ENCODE peak calls at places on chromosomes 5 and 9, in six cellular contexts. M is Caco-2, P is A549, Y is endothelial cell of umbilical vein, T is lower lobe of right lung, X is sigmoid colon. G is an unnamed sample. For H3K4me1, the result is how much of the 10 kb centered on the place peaks cover.

GRCh38 chr5:71828641-71829040 is 109.6 kb downstream of the CARTPT start:
- DNase-seq in M (no peak), P (no peak), Y (peak), T (no peak), X (no peak), G (no peak)

GRCh38 chr9:132187006-132187760 is 25.3 kb downstream of the NTNG2 start:
- DNase-seq in M (no peak), P (no peak), Y (no peak), T (no peak), X (no peak), G (no peak)

GRCh38 chr9:89635816-89636215 is 31.0 kb downstream of the GADD45G start:
- DNase-seq in M (no peak), P (no peak), Y (no peak), T (no peak), X (no peak), G (no peak)

GRCh38 chr5:96896285-96896711 is 20.0 kb downstream of the ERAP2 start:
- DNase-seq in M (no peak), P (no peak), Y (no peak), T (no peak), X (no peak), G (no peak)

GRCh38 chr5:145495741-145496140 is 339.4 kb downstream of the PRELID2 start:
- DNase-seq in M (no peak), P (peak), Y (peak), T (no peak), X (no peak), G (no peak)

GRCh38 chr9:82295177-82295576 is 306.6 kb downstream of the SPATA31D1 start:
- DNase-seq in M (no peak), P (no peak), Y (no peak), T (no peak), X (no peak), G (no peak)

GRCh38 chr5:3230941-3231340 is 364.7 kb upstream of the IRX1 start:
- DNase-seq in M (no peak), P (no peak), Y (no peak), T (no peak), X (no peak), G (no peak)

GRCh38 chr5:176878906-176879662 is 20.1 kb downstream of the HK3 start:
- DNase-seq in M (no peak), P (no peak), Y (no peak), T (no peak), X (no peak), G (no peak)

GRCh38 chr5:119795768-119796167 is 166.4 kb downstream of the FAM170A start:
- DNase-seq in M (no peak), P (no peak), Y (no peak), T (no peak), X (no peak), G (no peak)

GRCh38 chr9:77595426-77596051 is 52.6 kb downstream of the GNA14 start:
- DNase-seq in M (no peak), P (no peak), Y (peak), T (no peak), X (no peak), G (no peak)

GRCh38 chr5:177980776-177981175 is 15.3 kb downstream of the PROP1 start:
- DNase-seq in M (no peak), P (no peak), Y (no peak), T (no peak), X (no peak), G (no peak)

GRCh38 chr9:123434619-123435240 is 78.7 kb downstream of the CRB2 start:
- DNase-seq in M (peak), P (peak), Y (no peak), T (no peak), X (peak), G (no peak)

GRCh38 chr5:30866142-30866541 is 327.3 kb upstream of the CDH6 start:
- DNase-seq in M (no peak), P (no peak), Y (no peak), T (no peak), X (no peak), G (no peak)

GRCh38 chr5:147629196-147629595 is 119.3 kb upstream of the DPYSL3 start:
- DNase-seq in M (no peak), P (no peak), Y (no peak), T (no peak), X (no peak), G (no peak)

GRCh38 chr5:67058998-67059746 is 137.4 kb downstream of the CD180 start:
- DNase-seq in M (no peak), P (no peak), Y (peak), T (no peak), X (no peak), G (no peak)

GRCh38 chr9:16356196-16356765 is 514.2 kb downstream of the BNC2 start:
- DNase-seq in M (no peak), P (no peak), Y (no peak), T (no peak), X (no peak), G (no peak)

GRCh38 chr5:53733853-53734252 is 173.4 kb downstream of the NDUFS4 start:
- DNase-seq in M (peak), P (peak), Y (no peak), T (no peak), X (no peak), G (no peak)

GRCh38 chr5:62386824-62387223 is 16.9 kb downstream of the DIMT1 start:
- DNase-seq in M (no peak), P (no peak), Y (no peak), T (no peak), X (no peak), G (no peak)

GRCh38 chr5:72956324-72957140 is 691 bp downstream of the FCHO2 start:
- DNase-seq in M (peak), P (peak), Y (peak), T (peak), X (peak), G (peak)

GRCh38 chr5:961711-962240 is 46.8 kb upstream of the NKD2 start:
- DNase-seq in M (no peak), P (no peak), Y (no peak), T (no peak), X (no peak), G (no peak)

GRCh38 chr9:13274901-13275641 is 4.4 kb downstream of the MPDZ start:
- DNase-seq in M (no peak), P (no peak), Y (peak), T (no peak), X (no peak), G (no peak)

GRCh38 chr9:109729513-109729912 is 50.5 kb upstream of the PALM2AKAP2 start:
- DNase-seq in M (no peak), P (no peak), Y (no peak), T (no peak), X (no peak), G (no peak)

GRCh38 chr9:111301195-111301594 is 28.8 kb downstream of the OR2K2 start:
- DNase-seq in M (no peak), P (peak), Y (no peak), T (no peak), X (no peak), G (no peak)

GRCh38 chr5:159211712-159212111 is 2.4 kb upstream of the RNF145 start:
- DNase-seq in M (no peak), P (no peak), Y (no peak), T (peak), X (no peak), G (no peak)

GRCh38 chr9:88776717-88777497 is 214.4 kb upstream of the S1PR3 start:
- DNase-seq in M (no peak), P (peak), Y (peak), T (no peak), X (no peak), G (no peak)

GRCh38 chr5:81768960-81769452 is 18.1 kb upstream of the SSBP2 start:
- DNase-seq in M (peak), P (peak), Y (peak), T (no peak), X (no peak), G (no peak)

GRCh38 chr9:3157011-3157410 is 313.1 kb upstream of the PUM3 start:
- DNase-seq in M (no peak), P (no peak), Y (no peak), T (no peak), X (no peak), G (peak)

GRCh38 chr5:111075520-111075919 is 4.0 kb downstream of the TSLP start:
- DNase-seq in M (no peak), P (no peak), Y (no peak), T (no peak), X (no peak), G (no peak)

GRCh38 chr5:42321800-42322199 is 101.4 kb upstream of the GHR start:
- DNase-seq in M (no peak), P (no peak), Y (no peak), T (no peak), X (no peak), G (no peak)

GRCh38 chr9:79962836-79963235 is 391.1 kb downstream of the TLE4 start:
- DNase-seq in M (no peak), P (no peak), Y (no peak), T (no peak), X (no peak), G (no peak)

GRCh38 chr9:107218834-107219485 is 64.1 kb upstream of the RAD23B start:
- DNase-seq in M (no peak), P (no peak), Y (no peak), T (no peak), X (no peak), G (no peak)

GRCh38 chr5:90941002-90941720 is 382.6 kb downstream of the ADGRV1 start:
- DNase-seq in M (no peak), P (no peak), Y (no peak), T (no peak), X (no peak), G (no peak)

GRCh38 chr5:33476992-33477391 is 36.2 kb downstream of the TARS1 start:
- DNase-seq in M (no peak), P (no peak), Y (no peak), T (no peak), X (no peak), G (no peak)

GRCh38 chr5:174191076-174191475 is 145.6 kb downstream of the NSG2 start:
- DNase-seq in M (no peak), P (no peak), Y (no peak), T (no peak), X (no peak), G (no peak)

GRCh38 chr5:107466233-107466769 is 204.4 kb downstream of the EFNA5 start:
- DNase-seq in M (peak), P (peak), Y (peak), T (no peak), X (no peak), G (no peak)

DNA sequence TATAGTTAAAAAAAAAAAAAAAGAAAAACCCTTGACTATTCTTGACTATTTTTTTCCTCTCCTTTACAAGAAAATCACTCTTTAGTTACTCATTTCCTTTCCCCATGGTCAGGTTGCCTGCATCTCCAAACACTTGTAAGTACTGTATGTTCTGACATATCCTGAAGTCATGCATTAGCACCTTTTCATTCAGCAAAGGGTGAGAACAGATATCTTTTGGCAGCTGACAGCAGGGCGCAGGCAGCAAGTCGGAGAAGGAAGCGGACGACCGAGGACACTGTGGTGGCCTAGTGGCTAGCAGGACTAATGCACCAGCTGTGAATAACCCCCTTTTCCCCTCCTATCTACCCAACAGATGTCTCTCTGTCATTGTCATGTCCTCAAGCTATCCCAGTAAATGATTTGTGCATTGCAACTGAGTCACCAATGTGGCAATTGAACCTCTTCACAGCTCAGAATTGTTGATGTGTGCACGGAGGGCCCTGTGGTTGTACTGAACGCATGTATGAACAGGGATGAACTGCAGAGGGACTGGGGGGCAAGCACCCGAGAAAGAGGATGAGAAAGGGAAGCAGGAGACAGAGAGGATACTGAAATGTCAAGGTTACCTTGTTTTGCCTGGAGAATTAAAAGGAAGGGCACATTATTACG is 996.0 kb upstream of the ARRDC3 start:
- DNase-seq in M (no peak), P (peak), Y (peak), T (no peak), X (no peak), G (no peak)
- TF ChIP-seq CTCF in M (no peak), P (no peak), Y (no peak), T (no peak), X (no peak), G (no peak)

DNA sequence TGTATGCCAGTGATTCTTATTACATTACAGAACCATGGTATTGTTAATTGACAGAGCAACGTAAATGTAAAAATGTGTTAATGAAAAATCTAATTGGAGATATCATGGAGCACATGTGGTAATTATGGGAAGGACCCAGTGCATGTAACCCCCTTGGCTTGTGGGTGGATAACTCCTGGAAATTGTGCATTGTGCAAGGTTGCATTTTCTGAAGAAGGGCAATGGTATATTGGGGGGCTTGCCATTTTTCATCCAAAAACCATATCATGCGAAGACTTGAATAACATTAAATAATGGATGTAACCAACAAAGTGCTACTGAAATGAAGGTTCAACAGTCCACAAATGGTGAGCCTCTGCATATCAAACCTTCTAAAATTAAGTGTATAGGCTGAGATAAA is 47.6 kb downstream of the BASP1 start:
- DNase-seq in M (no peak), P (no peak), Y (no peak), T (no peak), X (no peak), G (no peak)
- H3K4me1 ChIP-seq in M (under half), P (half or more), Y (under half), T (under half), X (under half), G (under half)

GRCh38 chr9:70954607-70955143 is 166.7 kb downstream of the TRPM3 start:
- DNase-seq in M (no peak), P (no peak), Y (no peak), T (no peak), X (no peak), G (no peak)

GRCh38 chr9:70952131-70952727 is 169.2 kb downstream of the TRPM3 start:
- DNase-seq in M (no peak), P (no peak), Y (no peak), T (no peak), X (no peak), G (no peak)

GRCh38 chr9:70949239-70949638 is 172.2 kb downstream of the TRPM3 start:
- DNase-seq in M (no peak), P (no peak), Y (no peak), T (no peak), X (no peak), G (no peak)

GRCh38 chr9:70950270-70950669 is 171.2 kb downstream of the TRPM3 start:
- DNase-seq in M (no peak), P (no peak), Y (no peak), T (no peak), X (no peak), G (no peak)

DNA sequence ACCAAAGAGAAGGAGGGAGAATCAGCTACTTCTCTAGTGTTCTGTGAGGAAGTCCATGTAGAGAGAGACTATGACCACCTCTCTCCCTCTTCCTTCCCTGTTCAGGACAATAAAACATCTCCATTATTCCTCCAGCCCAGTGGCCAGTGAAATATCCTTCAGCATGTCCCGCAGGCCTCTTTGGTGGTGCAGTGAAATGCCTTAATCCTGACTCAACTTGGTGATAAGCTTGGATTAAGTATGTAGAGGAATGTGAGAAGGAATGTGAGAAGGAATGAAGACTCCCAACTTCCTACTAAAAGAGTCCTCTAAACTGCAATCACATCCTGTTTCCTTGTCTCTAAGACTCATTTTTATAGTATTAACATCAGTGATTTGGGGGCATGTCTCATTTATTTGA is 167.3 kb downstream of the TRPM3 start:
- DNase-seq in M (peak), P (peak), Y (peak), T (no peak), X (no peak), G (no peak)
- H3K4me3 ChIP-seq in M (no peak), P (no peak), Y (no peak), T (no peak), X (no peak), G (no peak)

DNA sequence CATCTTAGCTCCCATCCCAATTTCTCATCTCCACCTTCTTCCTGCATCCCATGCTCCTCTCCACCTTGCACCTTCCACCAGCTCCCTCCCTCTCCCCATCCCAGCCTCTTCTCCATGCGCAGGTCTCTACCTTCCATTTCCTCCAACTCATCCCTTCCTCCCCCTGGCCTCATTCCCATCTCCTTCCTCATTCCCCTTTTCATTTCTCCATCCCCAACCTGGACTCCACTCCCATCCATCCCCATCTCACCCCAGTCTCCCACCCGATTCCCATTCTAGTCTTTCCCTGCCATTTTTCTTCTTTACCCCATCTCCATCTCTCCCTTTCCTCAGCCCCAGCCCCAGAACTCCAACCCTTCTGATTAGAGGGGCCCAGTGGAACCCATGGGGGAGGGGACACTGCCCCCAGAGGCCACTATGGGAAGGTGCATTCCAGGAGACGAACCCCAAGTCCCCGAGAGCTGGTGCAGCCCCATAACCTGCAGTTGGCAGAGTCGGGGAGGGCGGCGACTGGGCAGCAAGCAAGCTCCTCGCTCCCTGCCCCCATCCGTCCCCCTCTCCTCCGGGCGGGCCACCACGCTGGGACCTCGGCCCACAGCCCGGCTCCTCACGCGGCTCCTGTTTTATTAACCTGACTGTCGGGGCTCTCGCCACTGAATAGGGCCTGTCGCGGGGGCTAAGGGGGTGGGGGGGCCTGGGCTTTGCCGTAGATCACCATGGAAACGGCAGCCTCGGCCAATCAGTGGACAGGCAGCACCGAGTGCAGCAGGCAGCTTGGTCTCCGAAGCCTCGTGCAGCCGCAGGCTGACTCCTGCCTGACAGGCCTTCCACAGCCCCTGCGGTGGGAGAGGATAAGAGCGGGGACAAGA is 66.7 kb downstream of the PCDH1 start:
- DNase-seq in M (peak), P (no peak), Y (no peak), T (no peak), X (no peak), G (no peak)
- TF ChIP-seq CTCF in M (peak), P (peak), Y (peak), T (peak), X (no peak), G (peak)

GRCh38 chr9:134551657-134552348 is 89.8 kb upstream of the COL5A1 start:
- DNase-seq in M (no peak), P (peak), Y (peak), T (peak), X (no peak), G (peak)

GRCh38 chr9:134554011-134554749 is 87.4 kb upstream of the COL5A1 start:
- DNase-seq in M (no peak), P (no peak), Y (no peak), T (peak), X (peak), G (no peak)

GRCh38 chr9:134553061-134553891 is 88.3 kb upstream of the COL5A1 start:
- DNase-seq in M (no peak), P (no peak), Y (no peak), T (peak), X (peak), G (no peak)

GRCh38 chr9:134551176-134551575 is 90.4 kb upstream of the COL5A1 start:
- DNase-seq in M (no peak), P (no peak), Y (no peak), T (peak), X (no peak), G (peak)

DNA sequence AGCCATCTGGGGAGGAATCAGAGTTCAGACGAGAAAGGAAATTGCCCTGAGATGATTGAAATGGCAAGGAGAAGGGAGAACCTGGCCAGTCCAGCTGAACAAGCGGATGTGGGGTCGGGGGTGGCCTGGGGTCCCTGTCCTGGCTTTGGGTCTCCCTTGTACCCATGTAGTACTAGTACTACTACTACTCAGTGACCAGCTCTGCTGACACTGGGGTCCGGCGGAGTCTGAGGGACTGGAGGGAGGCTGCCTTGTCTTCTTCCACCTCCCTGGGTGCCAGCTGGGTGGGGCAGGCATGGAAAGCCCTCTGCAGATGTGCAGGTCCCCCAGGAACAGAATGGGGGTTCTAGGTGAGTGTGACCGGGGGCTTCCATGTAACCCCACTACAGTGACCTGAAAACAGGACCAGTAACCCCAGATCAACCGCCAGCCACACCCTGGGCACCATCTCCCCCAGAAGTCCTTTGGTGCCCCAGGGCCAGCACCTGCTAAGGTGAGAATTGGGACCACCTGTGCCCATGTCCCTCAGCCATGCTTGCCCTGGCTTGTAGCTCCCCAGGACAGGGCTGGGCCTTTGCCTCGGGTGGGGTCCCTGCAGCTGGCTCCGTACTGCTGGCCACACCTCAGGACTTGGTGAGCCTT is 89.1 kb upstream of the COL5A1 start:
- DNase-seq in M (no peak), P (no peak), Y (no peak), T (peak), X (peak), G (peak)
- H3K4me1 ChIP-seq in M (under half), P (under half), Y (under half), T (under half), X (under half), G (under half)